ENCODE peak calls at places on chromosomes 11 and 22, in nine cellular contexts. One of them, this sample, is unnamed.

GRCh38 chr22:43994416-43994815 is 29.7 kb upstream of the PARVB start:
- DNase-seq in left ventricle myocardium inferior: no peak
- DNase-seq in RWPE1: no peak
- DNase-seq in astrocyte of the cerebellum: no peak
- DNase-seq in kidney epithelial cell: no peak
- DNase-seq in HFF-Myc: no peak
- DNase-seq in fibroblast of mammary gland: no peak
- DNase-seq in lung: no peak
- DNase-seq in astrocyte of the spinal cord: no peak
- DNase-seq in this sample: no peak

GRCh38 chr11:16596231-16596630 is 142.2 kb upstream of the C11orf58 start:
- DNase-seq in left ventricle myocardium inferior: no peak
- DNase-seq in RWPE1: no peak
- DNase-seq in astrocyte of the cerebellum: no peak
- DNase-seq in kidney epithelial cell: no peak
- DNase-seq in HFF-Myc: no peak
- DNase-seq in fibroblast of mammary gland: no peak
- DNase-seq in lung: no peak
- DNase-seq in astrocyte of the spinal cord: no peak
- DNase-seq in this sample: no peak

GRCh38 chr11:61688368-61689163 is 8.4 kb downstream of the DAGLA start:
- DNase-seq in left ventricle myocardium inferior: peak; percentile 80
- DNase-seq in RWPE1: peak; percentile 34
- DNase-seq in astrocyte of the cerebellum: no peak
- DNase-seq in kidney epithelial cell: no peak
- DNase-seq in HFF-Myc: no peak
- DNase-seq in fibroblast of mammary gland: peak; percentile 73
- DNase-seq in lung: peak; percentile 54
- DNase-seq in astrocyte of the spinal cord: no peak
- DNase-seq in this sample: no peak

GRCh38 chr11:73818838-73819237 is 31.2 kb downstream of the MRPL48 start:
- DNase-seq in left ventricle myocardium inferior: no peak
- DNase-seq in RWPE1: no peak
- DNase-seq in astrocyte of the cerebellum: peak; percentile 26
- DNase-seq in kidney epithelial cell: no peak
- DNase-seq in HFF-Myc: no peak
- DNase-seq in fibroblast of mammary gland: peak; percentile 11
- DNase-seq in lung: no peak
- DNase-seq in astrocyte of the spinal cord: peak; percentile 49
- DNase-seq in this sample: no peak

GRCh38 chr22:49649166-49649565 is 178.5 kb downstream of the BRD1 start:
- DNase-seq in left ventricle myocardium inferior: no peak
- DNase-seq in RWPE1: no peak
- DNase-seq in astrocyte of the cerebellum: no peak
- DNase-seq in kidney epithelial cell: no peak
- DNase-seq in HFF-Myc: no peak
- DNase-seq in fibroblast of mammary gland: no peak
- DNase-seq in lung: no peak
- DNase-seq in astrocyte of the spinal cord: no peak
- DNase-seq in this sample: no peak

GRCh38 chr11:113148652-113149051 is 165.7 kb upstream of the TTC12 start:
- DNase-seq in left ventricle myocardium inferior: no peak
- DNase-seq in RWPE1: no peak
- DNase-seq in astrocyte of the cerebellum: no peak
- DNase-seq in kidney epithelial cell: no peak
- DNase-seq in HFF-Myc: no peak
- DNase-seq in fibroblast of mammary gland: no peak
- DNase-seq in lung: no peak
- DNase-seq in astrocyte of the spinal cord: no peak
- DNase-seq in this sample: no peak

GRCh38 chr11:123527947-123528346 is 97.9 kb downstream of the GRAMD1B start:
- DNase-seq in left ventricle myocardium inferior: no peak
- DNase-seq in RWPE1: no peak
- DNase-seq in astrocyte of the cerebellum: no peak
- DNase-seq in kidney epithelial cell: no peak
- DNase-seq in HFF-Myc: no peak
- DNase-seq in fibroblast of mammary gland: no peak
- DNase-seq in lung: no peak
- DNase-seq in astrocyte of the spinal cord: no peak
- DNase-seq in this sample: no peak

GRCh38 chr22:42897960-42898359 is 40.9 kb upstream of the ARFGAP3 start:
- DNase-seq in left ventricle myocardium inferior: no peak
- DNase-seq in RWPE1: no peak
- DNase-seq in astrocyte of the cerebellum: no peak
- DNase-seq in kidney epithelial cell: no peak
- DNase-seq in HFF-Myc: no peak
- DNase-seq in fibroblast of mammary gland: no peak
- DNase-seq in lung: no peak
- DNase-seq in astrocyte of the spinal cord: no peak
- DNase-seq in this sample: no peak

DNA sequence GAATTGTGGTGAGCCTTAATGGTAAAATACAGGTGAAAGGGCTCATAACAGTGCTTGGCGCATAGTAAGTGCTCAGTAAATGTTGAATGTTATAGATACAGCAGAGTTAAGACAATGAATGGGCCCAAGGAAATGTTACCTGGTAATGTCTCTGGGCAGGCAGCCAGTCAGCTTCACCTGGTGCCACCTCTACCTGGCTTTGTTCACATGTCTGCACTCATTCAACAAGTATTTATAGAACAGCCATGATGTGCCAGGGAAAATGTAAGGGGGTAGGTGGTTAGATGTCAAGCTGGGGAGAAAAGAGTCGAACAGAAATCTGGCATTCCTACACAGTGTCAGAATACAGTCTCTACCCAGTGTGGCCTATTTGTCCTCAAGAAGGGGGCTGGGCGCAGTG is 238.8 kb upstream of the SYN3 start:
- DNase-seq in left ventricle myocardium inferior: no peak
- DNase-seq in RWPE1: no peak
- DNase-seq in astrocyte of the cerebellum: no peak
- DNase-seq in kidney epithelial cell: no peak
- DNase-seq in HFF-Myc: no peak
- DNase-seq in fibroblast of mammary gland: no peak
- DNase-seq in lung: no peak
- DNase-seq in astrocyte of the spinal cord: no peak
- DNase-seq in this sample: no peak
- TF ChIP-seq CTCF in left ventricle myocardium inferior: no peak
- TF ChIP-seq CTCF in RWPE1: no peak
- TF ChIP-seq CTCF in astrocyte of the cerebellum: no peak
- TF ChIP-seq CTCF in kidney epithelial cell: no peak
- TF ChIP-seq CTCF in HFF-Myc: no peak
- TF ChIP-seq CTCF in fibroblast of mammary gland: no peak
- TF ChIP-seq CTCF in lung: no peak
- TF ChIP-seq CTCF in astrocyte of the spinal cord: no peak
- TF ChIP-seq CTCF in this sample: no peak

GRCh38 chr22:47448231-47449035 is 686.0 kb downstream of the TBC1D22A start:
- DNase-seq in left ventricle myocardium inferior: no peak
- DNase-seq in RWPE1: no peak
- DNase-seq in astrocyte of the cerebellum: no peak
- DNase-seq in kidney epithelial cell: no peak
- DNase-seq in HFF-Myc: no peak
- DNase-seq in fibroblast of mammary gland: no peak
- DNase-seq in lung: peak; percentile 16
- DNase-seq in astrocyte of the spinal cord: no peak
- DNase-seq in this sample: no peak

GRCh38 chr22:47450876-47451475 is 688.5 kb downstream of the TBC1D22A start:
- DNase-seq in left ventricle myocardium inferior: no peak
- DNase-seq in RWPE1: no peak
- DNase-seq in astrocyte of the cerebellum: no peak
- DNase-seq in kidney epithelial cell: no peak
- DNase-seq in HFF-Myc: no peak
- DNase-seq in fibroblast of mammary gland: no peak
- DNase-seq in lung: no peak
- DNase-seq in astrocyte of the spinal cord: no peak
- DNase-seq in this sample: no peak

GRCh38 chr22:47449508-47450270 is 687.2 kb downstream of the TBC1D22A start:
- DNase-seq in left ventricle myocardium inferior: no peak
- DNase-seq in RWPE1: no peak
- DNase-seq in astrocyte of the cerebellum: no peak
- DNase-seq in kidney epithelial cell: no peak
- DNase-seq in HFF-Myc: no peak
- DNase-seq in fibroblast of mammary gland: no peak
- DNase-seq in lung: no peak
- DNase-seq in astrocyte of the spinal cord: no peak
- DNase-seq in this sample: no peak

GRCh38 chr22:47453049-47453448 is 690.6 kb downstream of the TBC1D22A start:
- DNase-seq in left ventricle myocardium inferior: no peak
- DNase-seq in RWPE1: no peak
- DNase-seq in astrocyte of the cerebellum: no peak
- DNase-seq in kidney epithelial cell: no peak
- DNase-seq in HFF-Myc: no peak
- DNase-seq in fibroblast of mammary gland: no peak
- DNase-seq in lung: no peak
- DNase-seq in astrocyte of the spinal cord: no peak
- DNase-seq in this sample: no peak

DNA sequence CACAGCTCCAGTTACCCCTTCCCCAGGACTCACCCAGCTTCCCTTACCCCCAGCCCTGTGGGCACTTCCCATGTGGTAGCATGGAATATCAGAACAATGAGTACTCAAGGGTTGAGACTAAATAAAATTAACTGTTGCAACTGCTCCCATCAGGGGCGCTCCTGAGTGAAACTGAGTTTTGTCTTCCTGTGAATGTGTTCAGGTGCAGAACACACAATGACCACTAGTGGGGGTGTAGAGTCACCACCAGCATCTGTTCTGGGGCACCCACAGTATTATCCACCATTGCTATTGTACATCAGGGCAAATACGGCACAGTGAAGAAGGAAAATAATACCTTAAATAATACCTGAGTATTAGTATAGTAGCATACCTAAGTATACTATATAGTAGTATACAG is 689.7 kb downstream of the TBC1D22A start:
- DNase-seq in left ventricle myocardium inferior: no peak
- DNase-seq in RWPE1: no peak
- DNase-seq in astrocyte of the cerebellum: no peak
- DNase-seq in kidney epithelial cell: no peak
- DNase-seq in HFF-Myc: no peak
- DNase-seq in fibroblast of mammary gland: no peak
- DNase-seq in lung: no peak
- DNase-seq in astrocyte of the spinal cord: no peak
- DNase-seq in this sample: no peak
- TF ChIP-seq CTCF in left ventricle myocardium inferior: peak; percentile 38
- TF ChIP-seq CTCF in RWPE1: peak; percentile 32
- TF ChIP-seq CTCF in astrocyte of the cerebellum: peak; percentile 18
- TF ChIP-seq CTCF in kidney epithelial cell: no peak
- TF ChIP-seq CTCF in HFF-Myc: peak; percentile 16
- TF ChIP-seq CTCF in fibroblast of mammary gland: no peak
- TF ChIP-seq CTCF in lung: no peak
- TF ChIP-seq CTCF in astrocyte of the spinal cord: peak; percentile 16
- TF ChIP-seq CTCF in this sample: no peak

GRCh38 chr11:100680070-100680469 is 7.0 kb upstream of the ARHGAP42 start:
- DNase-seq in left ventricle myocardium inferior: no peak
- DNase-seq in RWPE1: no peak
- DNase-seq in astrocyte of the cerebellum: no peak
- DNase-seq in kidney epithelial cell: no peak
- DNase-seq in HFF-Myc: no peak
- DNase-seq in fibroblast of mammary gland: no peak
- DNase-seq in lung: no peak
- DNase-seq in astrocyte of the spinal cord: peak; percentile 24
- DNase-seq in this sample: no peak

GRCh38 chr11:100681064-100681502 is 6.0 kb upstream of the ARHGAP42 start:
- DNase-seq in left ventricle myocardium inferior: peak; percentile 50
- DNase-seq in RWPE1: peak; percentile 36
- DNase-seq in astrocyte of the cerebellum: no peak
- DNase-seq in kidney epithelial cell: peak; percentile 54
- DNase-seq in HFF-Myc: no peak
- DNase-seq in fibroblast of mammary gland: peak; percentile 74
- DNase-seq in lung: peak; percentile 57
- DNase-seq in astrocyte of the spinal cord: peak; percentile 73
- DNase-seq in this sample: peak; percentile 74

GRCh38 chr11:100684101-100685065 is 2.7 kb upstream of the ARHGAP42 start:
- DNase-seq in left ventricle myocardium inferior: no peak
- DNase-seq in RWPE1: peak; percentile 71
- DNase-seq in astrocyte of the cerebellum: no peak
- DNase-seq in kidney epithelial cell: no peak
- DNase-seq in HFF-Myc: no peak
- DNase-seq in fibroblast of mammary gland: peak; percentile 28
- DNase-seq in lung: no peak
- DNase-seq in astrocyte of the spinal cord: peak; percentile 43
- DNase-seq in this sample: no peak

GRCh38 chr11:100683107-100683506 is 4.0 kb upstream of the ARHGAP42 start:
- DNase-seq in left ventricle myocardium inferior: no peak
- DNase-seq in RWPE1: no peak
- DNase-seq in astrocyte of the cerebellum: no peak
- DNase-seq in kidney epithelial cell: no peak
- DNase-seq in HFF-Myc: no peak
- DNase-seq in fibroblast of mammary gland: no peak
- DNase-seq in lung: no peak
- DNase-seq in astrocyte of the spinal cord: no peak
- DNase-seq in this sample: no peak

DNA sequence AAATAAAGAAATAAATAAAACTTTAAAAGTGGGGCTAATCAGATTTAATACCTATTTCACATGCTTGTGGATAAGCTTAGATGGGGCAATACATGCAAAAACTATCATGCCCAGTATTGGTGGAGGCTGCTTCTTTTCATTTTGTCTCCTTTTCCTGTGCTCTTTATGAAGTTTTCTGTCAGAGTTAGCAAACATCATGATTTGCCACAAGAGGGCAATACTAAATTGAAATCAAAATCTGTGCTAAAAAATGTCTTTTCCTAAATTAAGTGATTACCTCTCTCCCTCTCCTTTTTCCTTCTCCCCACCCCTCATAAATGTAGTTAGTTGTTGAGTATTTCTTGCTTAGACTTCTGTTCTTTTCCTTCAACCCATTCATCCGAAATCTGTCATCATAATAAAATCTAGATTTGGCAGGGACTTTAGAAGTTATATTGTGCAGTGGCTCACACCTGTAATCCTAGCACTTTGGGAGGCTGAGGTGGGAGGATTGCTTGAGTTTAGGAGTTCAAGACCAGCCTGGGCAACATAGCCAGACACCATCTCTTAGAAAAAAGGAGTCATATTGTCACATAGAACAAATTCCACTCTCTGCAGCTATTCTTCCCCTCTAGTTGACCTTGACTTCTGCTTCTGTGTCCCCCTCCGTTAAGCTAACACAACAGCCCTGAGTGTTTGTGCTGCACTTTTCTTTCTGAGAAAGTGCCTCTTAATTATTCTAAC is 4.7 kb upstream of the ARHGAP42 start:
- DNase-seq in left ventricle myocardium inferior: no peak
- DNase-seq in RWPE1: peak; percentile 18
- DNase-seq in astrocyte of the cerebellum: no peak
- DNase-seq in kidney epithelial cell: no peak
- DNase-seq in HFF-Myc: no peak
- DNase-seq in fibroblast of mammary gland: peak; percentile 52
- DNase-seq in lung: no peak
- DNase-seq in astrocyte of the spinal cord: peak; percentile 62
- DNase-seq in this sample: no peak
- TF ChIP-seq CTCF in left ventricle myocardium inferior: peak; percentile 68
- TF ChIP-seq CTCF in RWPE1: peak; percentile 29
- TF ChIP-seq CTCF in astrocyte of the cerebellum: peak; percentile 34
- TF ChIP-seq CTCF in kidney epithelial cell: peak; percentile 41
- TF ChIP-seq CTCF in HFF-Myc: peak; percentile 25
- TF ChIP-seq CTCF in fibroblast of mammary gland: peak; percentile 57
- TF ChIP-seq CTCF in lung: no peak
- TF ChIP-seq CTCF in astrocyte of the spinal cord: peak; percentile 56
- TF ChIP-seq CTCF in this sample: no peak

DNA sequence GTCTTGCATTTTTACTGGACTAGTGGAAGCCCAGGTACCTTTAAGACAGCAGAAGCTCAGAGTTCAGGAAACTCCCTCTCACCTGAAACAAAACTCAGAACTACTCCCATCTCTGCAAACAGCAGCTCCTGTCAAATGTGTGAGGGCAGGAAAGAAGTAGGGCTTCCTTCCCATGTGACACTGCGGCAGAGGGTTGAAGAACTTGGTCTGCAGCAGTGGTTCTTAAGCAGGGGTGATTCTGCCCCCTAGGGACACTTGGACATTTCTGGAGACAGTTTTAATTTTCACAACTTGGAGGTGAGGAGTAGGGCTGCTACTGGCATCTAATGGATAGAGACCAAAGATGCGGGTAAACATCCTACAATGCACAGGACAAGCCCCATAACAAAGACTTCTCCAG is 63.4 kb downstream of the RCN1 start:
- DNase-seq in left ventricle myocardium inferior: no peak
- DNase-seq in RWPE1: no peak
- DNase-seq in astrocyte of the cerebellum: peak; percentile 2
- DNase-seq in kidney epithelial cell: no peak
- DNase-seq in HFF-Myc: no peak
- DNase-seq in fibroblast of mammary gland: peak; percentile 32
- DNase-seq in lung: no peak
- DNase-seq in astrocyte of the spinal cord: peak; percentile 25
- DNase-seq in this sample: peak; percentile 35
- TF ChIP-seq CTCF in left ventricle myocardium inferior: no peak
- TF ChIP-seq CTCF in RWPE1: no peak
- TF ChIP-seq CTCF in astrocyte of the cerebellum: peak; percentile 27
- TF ChIP-seq CTCF in kidney epithelial cell: no peak
- TF ChIP-seq CTCF in HFF-Myc: peak; percentile 13
- TF ChIP-seq CTCF in fibroblast of mammary gland: no peak
- TF ChIP-seq CTCF in lung: no peak
- TF ChIP-seq CTCF in astrocyte of the spinal cord: peak; percentile 18
- TF ChIP-seq CTCF in this sample: no peak